ENCODE peak calls at places on chromosomes 13 and 19, in six cellular contexts. W is PC-3, R is hepatocyte, K is IMR-90, G is neuronal stem cell, H is OCI-LY7. D is an unnamed sample.
A peak's percentile ranks its signal among the peaks of the same experiment; 100 is the strongest.

GRCh38 chr19:5492281-5492812 is 37.1 kb downstream of the ZNRF4 start:
- DNase-seq in W (no peak), R (no peak), K (no peak), G (no peak), H (no peak), D (no peak)

GRCh38 chr13:75978815-75979214 is 342.7 kb downstream of the LMO7 start:
- DNase-seq in W (peak; percentile 8), R (no peak), K (no peak), G (no peak), H (no peak), D (no peak)

GRCh38 chr13:111855016-111855590 is 211.8 kb upstream of the SOX1 start:
- DNase-seq in W (no peak), R (no peak), K (no peak), G (no peak), H (no peak), D (no peak)

GRCh38 chr19:32631381-32631780 is 43.6 kb downstream of the ANKRD27 start:
- DNase-seq in W (no peak), R (no peak), K (no peak), G (no peak), H (no peak), D (no peak)

GRCh38 chr19:4357921-4358326 is 14.6 kb downstream of the MPND start:
- DNase-seq in W (no peak), R (no peak), K (no peak), G (no peak), H (no peak), D (no peak)

GRCh38 chr19:19445911-19446361 is 40.5 kb downstream of the GATAD2A start:
- DNase-seq in W (no peak), R (no peak), K (peak; percentile 40), G (no peak), H (peak; percentile 28), D (peak; percentile 33)

GRCh38 chr19:18657590-18658365 is 20.9 kb downstream of the KLHL26 start:
- DNase-seq in W (no peak), R (peak; percentile 51), K (peak; percentile 91), G (peak; percentile 51), H (no peak), D (peak; percentile 91)

GRCh38 chr13:110912651-110913051 is 2.2 kb downstream of the ANKRD10 start:
- DNase-seq in W (peak; percentile 35), R (peak; percentile 38), K (peak; percentile 90), G (no peak), H (no peak), D (peak; percentile 82)

GRCh38 chr19:12913871-12914690 is 5.0 kb downstream of the SYCE2 start:
- DNase-seq in W (no peak), R (no peak), K (no peak), G (no peak), H (peak; percentile 19), D (peak; percentile 26)

DNA sequence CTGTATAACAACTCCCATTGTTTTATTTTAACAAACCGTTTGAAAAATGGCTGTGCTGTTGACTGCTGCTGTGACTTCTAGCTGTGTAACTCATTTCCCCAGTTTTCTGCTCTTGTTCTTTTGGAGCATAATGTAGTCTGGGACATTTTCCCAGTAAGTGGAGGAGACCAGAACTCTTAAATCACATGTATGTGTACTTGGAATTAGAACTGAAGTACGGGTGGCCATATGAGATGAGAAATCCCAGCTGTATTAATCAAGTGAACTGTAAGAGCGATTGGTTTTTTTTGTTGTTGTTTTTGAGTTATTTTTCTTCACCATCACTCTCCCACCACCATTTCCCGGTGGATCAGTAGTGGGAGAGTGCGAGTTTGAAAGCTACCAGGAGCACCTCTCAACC is 49.5 kb upstream of the RNF113B start:
- DNase-seq in W (no peak), R (no peak), K (no peak), G (no peak), H (no peak), D (no peak)
- H3K9me3 ChIP-seq in W (no peaks in the 10 kb centered on the region), R (no peaks in the 10 kb centered on the region), K (no peaks in the 10 kb centered on the region), G (peaks cover 38% of the 10 kb centered on the region), H (no peaks in the 10 kb centered on the region), D (no peaks in the 10 kb centered on the region)

DNA sequence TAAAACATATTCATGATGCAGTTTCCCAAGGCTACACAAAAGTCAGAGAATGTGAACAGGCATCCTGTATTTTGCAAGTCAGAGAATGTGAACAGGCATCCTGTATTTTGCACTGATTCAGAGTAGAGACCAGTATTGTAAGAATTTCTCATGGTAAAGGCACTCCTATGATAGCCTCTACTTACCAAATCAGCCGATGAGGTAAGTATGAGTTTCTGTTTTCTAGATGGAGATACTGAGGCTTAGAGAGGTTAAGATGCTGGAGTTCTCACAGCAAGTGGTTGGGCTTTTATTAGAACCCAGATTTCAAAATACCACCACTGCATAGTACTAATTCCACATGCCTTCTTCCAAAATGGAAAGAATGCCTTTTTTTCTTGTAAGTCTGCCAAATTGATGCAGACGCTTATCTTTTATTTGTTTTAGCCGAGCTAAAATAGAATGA is 12.3 kb downstream of the TPT1 start:
- DNase-seq in W (no peak), R (no peak), K (peak; percentile 89), G (no peak), H (no peak), D (peak; percentile 92)
- H3K4me2 ChIP-seq in W (no peak overlapping the region), R (no peak overlapping the region), K (peak overlapping the region; percentile 48), G (no peak overlapping the region), H (peak overlapping the region; percentile 41), D (peak overlapping the region; percentile 45)

DNA sequence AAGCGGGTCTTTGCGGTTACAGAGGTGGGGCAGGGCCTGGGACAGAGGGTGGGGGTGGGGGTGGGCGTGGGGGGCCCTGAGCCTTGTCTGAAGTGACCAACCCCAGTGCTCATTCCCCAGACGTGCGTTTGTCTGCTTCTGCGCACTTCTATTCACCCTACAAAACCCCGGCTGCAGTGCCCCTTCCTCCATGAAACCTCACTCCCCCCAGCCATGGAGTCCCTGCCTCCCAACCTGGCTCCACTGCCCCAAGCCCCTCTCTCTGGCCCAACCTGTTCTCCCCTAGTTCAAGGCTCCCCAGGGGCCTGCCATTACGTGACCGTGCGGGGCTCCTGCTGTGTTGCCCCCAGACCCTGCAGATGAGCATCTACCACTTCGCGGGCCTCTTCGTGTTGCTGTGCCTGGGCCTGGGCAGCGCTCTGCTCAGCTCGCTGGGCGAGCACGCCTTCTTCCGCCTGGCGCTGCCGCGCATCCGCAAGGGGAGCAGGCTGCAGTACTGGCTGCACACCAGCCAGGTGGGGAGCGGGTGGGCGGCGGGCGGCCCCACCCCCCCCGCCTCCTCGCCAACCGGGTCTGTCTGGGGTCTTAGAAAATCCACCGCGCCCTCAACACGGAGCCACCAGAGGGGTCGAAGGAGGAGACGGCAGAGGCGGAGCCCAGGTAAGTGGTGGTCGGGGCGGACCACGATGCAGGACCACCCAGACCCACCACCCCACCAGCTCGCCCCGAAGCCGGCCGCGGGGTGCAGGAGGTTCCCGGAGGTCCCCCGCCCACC is 8.2 kb downstream of the GRIN3B start:
- DNase-seq in W (no peak), R (no peak), K (no peak), G (no peak), H (no peak), D (no peak)
- H3K27ac ChIP-seq in W (no peak overlapping the region), R (no peak overlapping the region), K (peak overlapping the region; percentile 81), G (no peak overlapping the region), H (no peak overlapping the region), D (no peak overlapping the region)

GRCh38 chr19:21422244-21422643 is 25.3 kb downstream of the ZNF493 start:
- DNase-seq in W (no peak), R (no peak), K (no peak), G (no peak), H (no peak), D (no peak)
- H3K9me3 ChIP-seq in W (peaks cover 41% of the 10 kb centered on the region), R (peaks cover 60% of the 10 kb centered on the region), K (peaks cover 44% of the 10 kb centered on the region), G (peaks cover 84% of the 10 kb centered on the region), H (peaks cover 56% of the 10 kb centered on the region), D (peaks cover 15% of the 10 kb centered on the region)

GRCh38 chr13:87331178-87331577 is 340.0 kb upstream of the SLITRK5 start:
- DNase-seq in W (no peak), R (peak; percentile 15), K (no peak), G (no peak), H (no peak), D (peak; percentile 20)
- H3K4me2 ChIP-seq in W (no peak overlapping the region), R (no peak overlapping the region), K (no peak overlapping the region), G (no peak overlapping the region), H (no peak overlapping the region), D (no peak overlapping the region)

GRCh38 chr19:57245959-57246358 is 5.5 kb downstream of the ZNF805 start:
- DNase-seq in W (no peak), R (peak; percentile 39), K (no peak), G (no peak), H (no peak), D (no peak)
- H3K27ac ChIP-seq in W (no peak overlapping the region), R (peak overlapping the region; percentile 44), K (no peak overlapping the region), G (no peak overlapping the region), H (no peak overlapping the region), D (no peak overlapping the region)

GRCh38 chr19:37401078-37401477 is 30.2 kb downstream of the ZNF527 start:
- DNase-seq in W (no peak), R (no peak), K (no peak), G (no peak), H (no peak), D (no peak)

DNA sequence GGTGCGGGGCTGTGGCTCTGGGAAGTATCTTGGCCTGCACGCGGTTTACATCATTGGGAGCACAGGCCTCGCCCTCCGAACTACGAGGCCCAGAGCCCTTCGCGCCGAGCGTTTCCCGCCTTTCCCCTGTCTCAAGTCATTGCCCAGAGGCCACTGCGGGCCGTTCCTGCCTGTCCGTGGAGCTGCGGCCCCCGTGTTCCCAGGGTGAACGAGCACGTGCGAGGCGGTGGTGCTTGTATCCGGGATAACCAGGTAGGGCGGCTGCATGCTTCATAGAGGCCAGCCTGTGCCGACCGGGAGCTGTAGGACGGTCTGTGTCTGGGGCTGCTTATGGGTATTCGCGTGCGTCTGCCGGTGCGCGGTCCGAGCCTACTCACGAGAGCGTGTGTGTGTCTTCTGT is 32.5 kb downstream of the ZNF527 start:
- DNase-seq in W (no peak), R (no peak), K (no peak), G (no peak), H (no peak), D (no peak)
- H3K9me3 ChIP-seq in W (no peaks in the 10 kb centered on the region), R (peaks cover 22% of the 10 kb centered on the region), K (peaks cover 45% of the 10 kb centered on the region), G (peaks cover 16% of the 10 kb centered on the region), H (peaks cover 20% of the 10 kb centered on the region), D (peaks cover 32% of the 10 kb centered on the region)

D was measured in astrocyte.